ENCODE peak calls at places on chromosomes 5 and 9, in five cellular contexts. O is germinal center; K is activated CD4-positive, alpha-beta memory T cell treated with anti-CD3 and anti-CD28 coated beads for 36 hours; W is ureter; D is pons. N is an unnamed sample.

GRCh38 chr5:149041242-149041641 is 21.6 kb downstream of the SH3TC2 start:
- DNase-seq in O (no peak), K (no peak), W (no peak), D (peak), N (no peak)

GRCh38 chr5:132265336-132266030 is 8.0 kb downstream of the PDLIM4 start:
- DNase-seq in O (no peak), K (no peak), W (peak), D (no peak), N (peak)

GRCh38 chr9:87973791-87974292 is 491 bp downstream of the CDK20 start:
- DNase-seq in O (no peak), K (no peak), W (no peak), D (peak), N (no peak)

GRCh38 chr5:77518304-77518703 is 26.2 kb upstream of the WDR41 start:
- DNase-seq in O (no peak), K (no peak), W (no peak), D (no peak), N (no peak)

GRCh38 chr5:114789773-114790402 is 379.8 kb downstream of the TRIM36 start:
- DNase-seq in O (peak), K (no peak), W (no peak), D (peak), N (no peak)

GRCh38 chr9:3768698-3769458 is 243.1 kb upstream of the RFX3 start:
- DNase-seq in O (no peak), K (no peak), W (peak), D (no peak), N (no peak)

GRCh38 chr5:164233796-164234195 is 728.4 kb downstream of the MAT2B start:
- DNase-seq in O (no peak), K (no peak), W (no peak), D (no peak), N (no peak)

GRCh38 chr9:89880161-89880560 is 275.3 kb downstream of the GADD45G start:
- DNase-seq in O (no peak), K (peak), W (peak), D (no peak), N (no peak)

GRCh38 chr9:119050281-119050680 is 319.0 kb downstream of the BRINP1 start:
- DNase-seq in O (no peak), K (no peak), W (no peak), D (no peak), N (no peak)

GRCh38 chr9:27181381-27181780 is 72.4 kb downstream of the TEK start:
- DNase-seq in O (no peak), K (no peak), W (no peak), D (no peak), N (no peak)

GRCh38 chr5:53160895-53161294 is 51.3 kb upstream of the MOCS2 start:
- DNase-seq in O (no peak), K (no peak), W (no peak), D (no peak), N (no peak)

GRCh38 chr9:81844131-81844567 is 84.1 kb upstream of the SPATA31D4 start:
- DNase-seq in O (no peak), K (no peak), W (no peak), D (no peak), N (no peak)

GRCh38 chr9:92564479-92564878 is 28.7 kb upstream of the ECM2 start:
- DNase-seq in O (no peak), K (no peak), W (no peak), D (no peak), N (no peak)

GRCh38 chr5:36079200-36079761 is 12.6 kb upstream of the UGT3A2 start:
- DNase-seq in O (peak), K (no peak), W (no peak), D (peak), N (no peak)

GRCh38 chr9:74858753-74859414 is 28.8 kb downstream of the TRPM6 start:
- DNase-seq in O (no peak), K (no peak), W (no peak), D (no peak), N (no peak)